ENCODE peak calls at places on chromosomes 2 and 18, in six cellular contexts. Y is coronary artery, A is HL-60, Q is GM23248, K is GM23338, R is hepatocyte. S is an unnamed sample.

GRCh38 chr18:78679061-78679460 is 300.6 kb upstream of the SALL3 start:
- DNase-seq in Y (no peak), A (no peak), Q (no peak), K (no peak), R (no peak), S (no peak)

GRCh38 chr18:37385846-37386435 is 179.7 kb downstream of the CELF4 start:
- DNase-seq in Y (no peak), A (no peak), Q (peak), K (peak), R (peak), S (no peak)

GRCh38 chr2:71749671-71750101 is 296.3 kb downstream of the DYSF start:
- DNase-seq in Y (no peak), A (no peak), Q (peak), K (no peak), R (no peak), S (no peak)

GRCh38 chr18:11237066-11237465 is 87.7 kb upstream of the PIEZO2 start:
- DNase-seq in Y (no peak), A (no peak), Q (no peak), K (no peak), R (no peak), S (no peak)

GRCh38 chr2:120442923-120443571 is 97.1 kb downstream of the INHBB start:
- DNase-seq in Y (no peak), A (no peak), Q (peak), K (peak), R (peak), S (peak)

GRCh38 chr2:1855150-1855549 is 110.8 kb upstream of the PXDN start:
- DNase-seq in Y (no peak), A (no peak), Q (no peak), K (peak), R (peak), S (no peak)

GRCh38 chr2:189308056-189308790 is 128.7 kb upstream of the COL5A2 start:
- DNase-seq in Y (no peak), A (no peak), Q (no peak), K (no peak), R (no peak), S (no peak)

GRCh38 chr2:143529118-143529720 is 400.0 kb downstream of the ARHGAP15 start:
- DNase-seq in Y (no peak), A (no peak), Q (no peak), K (no peak), R (no peak), S (no peak)

DNA sequence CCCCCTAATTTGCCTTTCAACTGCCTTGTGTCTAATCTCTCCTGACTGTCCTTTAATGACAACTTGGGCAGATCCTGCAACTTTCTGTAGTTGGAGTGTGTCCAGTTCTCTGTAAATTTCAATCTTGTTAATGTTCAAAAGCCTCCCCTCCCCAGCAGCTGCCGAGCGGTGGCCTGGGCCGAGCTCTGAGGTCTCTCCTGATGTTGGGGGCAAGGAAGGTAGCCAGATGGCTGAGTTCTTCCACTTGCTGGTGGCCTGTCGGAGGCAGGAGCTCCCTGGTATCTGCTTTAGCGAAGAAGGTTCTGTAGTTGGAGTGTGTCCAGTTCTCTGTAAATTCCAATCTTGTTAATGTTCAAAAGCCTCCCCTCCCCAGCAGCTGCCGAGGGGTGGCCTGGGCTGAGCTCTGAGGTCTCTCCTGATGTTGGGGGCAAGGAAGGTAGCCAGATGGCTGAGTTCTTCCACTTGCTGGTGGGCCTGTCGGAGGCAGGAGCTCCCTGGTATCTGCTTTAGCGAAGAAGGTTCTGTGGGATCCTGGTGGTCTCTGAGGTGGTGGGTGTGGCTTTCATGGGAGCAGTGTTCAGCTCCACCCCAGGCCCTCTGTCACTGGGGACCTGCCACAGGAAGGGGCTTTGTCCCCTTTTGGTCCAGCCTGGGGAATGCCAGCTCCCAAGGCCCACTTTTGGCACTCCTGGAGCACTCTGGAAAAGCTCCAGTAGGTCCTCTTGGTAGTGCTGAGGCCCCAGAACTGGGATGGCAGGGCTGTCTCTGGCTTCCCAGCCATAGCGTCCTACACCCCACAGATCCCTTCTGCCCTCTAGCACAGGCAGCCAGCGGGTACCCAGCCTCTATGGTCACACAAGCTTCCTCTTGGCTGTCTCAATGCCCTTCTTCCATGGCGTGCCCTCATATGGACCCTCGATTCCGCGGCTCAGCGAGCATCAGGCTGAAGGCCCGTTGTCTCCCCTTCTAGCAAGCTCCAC is 211.9 kb downstream of the ALPK2 start:
- DNase-seq in Y (no peak), A (no peak), Q (peak), K (no peak), R (no peak), S (no peak)
- H3K27ac ChIP-seq in Y (peak), A (no peak), Q (no peak), K (no peak), R (peak), S (no peak)

GRCh38 chr2:5987117-5987787 is 295.1 kb downstream of the SOX11 start:
- DNase-seq in Y (no peak), A (no peak), Q (no peak), K (no peak), R (no peak), S (no peak)
- H3K27ac ChIP-seq in Y (no peak), A (no peak), Q (no peak), K (no peak), R (no peak), S (no peak)

GRCh38 chr2:33877348-33878016 is 278.4 kb upstream of the FAM98A start:
- DNase-seq in Y (no peak), A (no peak), Q (no peak), K (no peak), R (no peak), S (no peak)
- H3K27ac ChIP-seq in Y (no peak), A (no peak), Q (no peak), K (no peak), R (no peak), S (no peak)

GRCh38 chr2:236178921-236179652 is 10.9 kb upstream of the GBX2 start:
- DNase-seq in Y (no peak), A (no peak), Q (peak), K (peak), R (no peak), S (no peak)

GRCh38 chr2:236176951-236177350 is 8.8 kb upstream of the GBX2 start:
- DNase-seq in Y (peak), A (no peak), Q (no peak), K (no peak), R (no peak), S (no peak)

GRCh38 chr2:236179653-236180500 is 11.7 kb upstream of the GBX2 start:
- DNase-seq in Y (peak), A (no peak), Q (peak), K (peak), R (no peak), S (no peak)

GRCh38 chr2:236177604-236177966 is 9.4 kb upstream of the GBX2 start:
- DNase-seq in Y (peak), A (no peak), Q (peak), K (peak), R (peak), S (peak)

DNA sequence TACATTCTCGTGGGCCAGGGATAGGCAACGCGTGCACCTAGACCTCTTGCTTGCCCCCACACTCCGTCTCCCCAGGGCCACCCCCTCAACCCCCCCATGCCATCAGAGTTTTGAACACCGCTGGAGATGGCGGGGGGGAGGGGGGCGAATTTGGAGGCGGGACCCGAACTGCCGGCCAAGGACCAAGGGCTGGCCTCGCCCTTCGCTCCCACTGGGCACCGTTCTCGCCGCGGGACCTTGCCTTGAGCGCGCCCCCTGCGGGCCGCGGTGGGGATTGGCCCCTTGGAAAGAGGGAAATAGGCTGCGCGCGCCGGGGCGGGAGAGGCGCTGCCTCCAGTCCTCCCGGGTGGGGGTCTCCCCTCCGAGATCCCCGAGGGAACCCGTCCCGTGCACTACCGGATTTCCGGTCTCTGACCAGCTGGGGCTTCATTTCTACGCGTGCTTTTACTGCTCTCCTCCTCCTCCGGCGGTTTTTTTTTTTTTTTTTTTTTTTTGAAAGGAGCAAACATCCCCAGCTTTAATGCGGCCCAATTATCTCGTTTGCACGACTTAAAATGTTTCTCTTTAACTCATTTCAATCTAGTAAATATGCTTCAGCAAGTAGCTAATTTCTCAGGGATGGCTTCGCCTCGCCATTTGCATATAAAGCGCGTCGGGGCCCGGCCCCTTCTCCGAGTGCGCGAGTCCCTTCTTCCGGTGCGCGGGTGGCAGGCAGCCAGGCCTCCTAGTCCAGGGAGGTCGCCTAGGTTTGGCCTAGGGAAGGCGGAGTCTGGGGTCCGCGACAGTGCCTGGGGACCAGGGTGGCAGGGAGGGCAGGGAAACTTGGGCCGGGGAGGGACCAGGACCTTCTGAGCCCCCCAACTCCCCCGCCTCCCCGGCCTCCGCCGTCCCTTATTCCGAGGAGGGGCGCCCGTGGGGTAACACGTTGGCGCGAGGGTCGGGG is 10.1 kb upstream of the GBX2 start:
- DNase-seq in Y (peak), A (no peak), Q (peak), K (peak), R (peak), S (peak)
- H3K27ac ChIP-seq in Y (no peak), A (no peak), Q (no peak), K (no peak), R (no peak), S (no peak)

GRCh38 chr2:209062210-209062609 is 361.6 kb upstream of the MAP2 start:
- DNase-seq in Y (no peak), A (no peak), Q (no peak), K (no peak), R (no peak), S (no peak)
- H3K27ac ChIP-seq in Y (no peak), A (no peak), Q (no peak), K (no peak), R (no peak), S (no peak)

DNA sequence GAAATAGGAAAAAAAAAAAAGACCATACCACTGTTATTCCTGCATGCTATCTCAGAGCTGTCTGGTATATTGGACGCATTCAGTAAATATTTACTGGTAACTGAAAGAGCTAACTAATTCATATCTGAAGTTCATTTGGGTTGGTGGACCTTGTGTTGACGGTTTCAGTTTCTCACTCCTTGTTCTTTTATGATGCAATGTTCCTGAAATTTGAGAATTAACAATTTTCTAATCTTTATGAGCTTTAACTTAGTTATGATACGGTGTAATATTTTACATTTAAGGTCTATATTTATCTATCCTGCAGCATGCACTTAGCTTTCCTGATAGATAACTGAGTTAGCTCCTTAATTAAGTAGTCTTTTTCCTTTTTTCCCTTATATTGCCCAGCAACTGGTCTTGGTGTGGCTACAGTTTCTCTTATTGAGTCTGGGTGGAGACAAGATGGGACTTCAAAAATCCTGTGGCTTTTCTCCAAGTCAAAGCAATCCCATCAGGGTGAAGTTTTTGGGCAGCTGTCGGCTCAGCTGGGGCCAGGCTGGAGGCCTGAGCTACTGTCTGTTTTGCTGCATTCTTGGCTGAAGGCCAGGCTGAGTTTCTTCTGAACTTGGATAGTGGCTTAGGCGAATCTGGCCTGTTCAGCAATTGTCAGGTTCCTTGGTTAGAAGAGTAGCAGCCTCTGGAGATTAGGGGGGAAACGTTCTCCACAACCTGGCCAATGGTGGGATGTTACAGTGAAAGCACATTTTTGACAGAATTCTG is 78.4 kb upstream of the MEX3C start:
- DNase-seq in Y (no peak), A (no peak), Q (peak), K (no peak), R (peak), S (no peak)
- H3K27ac ChIP-seq in Y (no peak), A (no peak), Q (no peak), K (no peak), R (no peak), S (no peak)

GRCh38 chr2:101125374-101125773 is 25.8 kb downstream of the TBC1D8 start:
- DNase-seq in Y (no peak), A (peak), Q (peak), K (no peak), R (no peak), S (no peak)
- H3K27ac ChIP-seq in Y (peak), A (no peak), Q (peak), K (no peak), R (peak), S (no peak)

GRCh38 chr2:184201246-184201645 is 397.1 kb upstream of the ZNF804A start:
- DNase-seq in Y (no peak), A (no peak), Q (no peak), K (no peak), R (no peak), S (no peak)

GRCh38 chr2:184199274-184199673 is 399.1 kb upstream of the ZNF804A start:
- DNase-seq in Y (no peak), A (no peak), Q (no peak), K (no peak), R (no peak), S (no peak)

GRCh38 chr2:184205048-184205596 is 393.2 kb upstream of the ZNF804A start:
- DNase-seq in Y (no peak), A (no peak), Q (no peak), K (no peak), R (no peak), S (no peak)

GRCh38 chr2:184206045-184206444 is 392.3 kb upstream of the ZNF804A start:
- DNase-seq in Y (no peak), A (no peak), Q (no peak), K (no peak), R (no peak), S (no peak)

GRCh38 chr2:184203661-184204060 is 394.7 kb upstream of the ZNF804A start:
- DNase-seq in Y (no peak), A (no peak), Q (no peak), K (no peak), R (no peak), S (no peak)
- H3K27ac ChIP-seq in Y (no peak), A (no peak), Q (no peak), K (no peak), R (no peak), S (no peak)

S was measured in colonic mucosa.